ENCODE peak calls at places on chromosomes 5 and 9, in nine cellular contexts. B is right cardiac atrium; U is activated T-helper 17 cell treated with anti-CD3 and anti-CD28 coated beads, Interleukin-2, amount 50 U/mL, for 72 hours; H is upper lobe of right lung; Z is heart left ventricle; F is T-helper 17 cell; P is Panc1; K is body of pancreas; L is RWPE2. C is an unnamed sample.

GRCh38 chr9:95217936-95218335 is 99.6 kb downstream of the FANCC start:
- ATAC-seq in U (no peak), Z (no peak), P (no peak), H (no peak), F (no peak), K (no peak), L (no peak), B (no peak), C (no peak)

GRCh38 chr9:34638138-34638445 is 505 bp upstream of the SIGMAR1 start:
- ATAC-seq in H (no peak), K (no peak), P (no peak), B (no peak), U (no peak), L (no peak), F (no peak), Z (no peak), C (no peak)

GRCh38 chr5:143400541-143401252 is 2.8 kb downstream of the NR3C1 start:
- ATAC-seq in P (no peak), Z (no peak), F (no peak), K (no peak), B (no peak), L (no peak), U (no peak), H (no peak), C (no peak)

GRCh38 chr5:39109616-39110015 is 35.4 kb upstream of the RICTOR start:
- ATAC-seq in P (no peak), U (peak), K (no peak), Z (no peak), F (no peak), B (no peak), H (no peak), L (no peak), C (no peak)

GRCh38 chr9:97963232-97963631 is 19.9 kb upstream of the ANP32B start:
- ATAC-seq in F (no peak), P (no peak), Z (no peak), U (no peak), L (no peak), K (no peak), H (no peak), B (no peak), C (no peak)

GRCh38 chr5:176530983-176531901 is 6.0 kb downstream of the RNF44 start:
- ATAC-seq in F (no peak), Z (peak), P (peak), H (no peak), B (no peak), U (peak), K (no peak), L (peak), C (peak)

GRCh38 chr5:181204561-181205401 is at the start of gene TRIM7:
- ATAC-seq in U (peak), L (peak), P (peak), Z (peak), K (peak), B (peak), F (no peak), H (peak), C (peak)

GRCh38 chr5:112794410-112794809 is 56.7 kb downstream of the APC start:
- ATAC-seq in B (peak), P (no peak), K (no peak), H (no peak), U (no peak), Z (peak), L (no peak), F (no peak), C (no peak)

GRCh38 chr5:88128813-88129212 is 139.8 kb downstream of the TMEM161B start:
- ATAC-seq in H (no peak), L (no peak), F (no peak), K (no peak), B (no peak), U (no peak), Z (no peak), P (no peak), C (no peak)

GRCh38 chr5:1293416-1293996 is 1.4 kb downstream of the TERT start:
- ATAC-seq in L (no peak), H (peak), P (no peak), K (no peak), F (no peak), Z (no peak), U (no peak), B (no peak), C (no peak)

GRCh38 chr9:71755230-71755629 is 13.1 kb downstream of the CEMIP2 start:
- ATAC-seq in L (no peak), Z (no peak), U (no peak), K (no peak), F (no peak), H (no peak), P (no peak), B (no peak), C (no peak)

GRCh38 chr5:106875591-106876297 is 795.0 kb downstream of the EFNA5 start:
- ATAC-seq in P (peak), F (no peak), H (peak), Z (peak), U (no peak), L (no peak), B (peak), K (peak), C (peak)

GRCh38 chr5:59241119-59241518 is 652.4 kb downstream of the PDE4D start:
- ATAC-seq in Z (no peak), K (no peak), P (no peak), F (no peak), H (peak), B (no peak), L (no peak), U (no peak), C (no peak)

C was measured in SK-N-SH treated with all-trans-retinoic acid at 6 μM for 48 hours.